ENCODE peak calls at places on chromosomes 13 and 19, in four cellular contexts. D, Q, A and H are unnamed samples.
A peak's percentile ranks its signal among the peaks of the same experiment; 100 is the strongest.

GRCh38 chr13:20565120-20565736 is 1.7 kb upstream of the IFT88 start:
- DNase-seq in D (no peak), Q (no peak), A (no peak), H (no peak)

GRCh38 chr19:5055457-5055776 is 86.5 kb downstream of the KDM4B start:
- DNase-seq in D (no peak), Q (no peak), A (no peak), H (no peak)

GRCh38 chr13:27796544-27797227 is 4.4 kb downstream of the GSX1 start:
- DNase-seq in D (no peak), Q (no peak), A (no peak), H (no peak)

GRCh38 chr19:50607388-50607787 is 32.3 kb downstream of the SYT3 start:
- DNase-seq in D (no peak), Q (no peak), A (no peak), H (no peak)

GRCh38 chr13:39100996-39101751 is 62.9 kb downstream of the NHLRC3 start:
- DNase-seq in D (peak; percentile 38), Q (no peak), A (no peak), H (no peak)

GRCh38 chr19:31553112-31553843 is 204.0 kb upstream of the TSHZ3 start:
- DNase-seq in D (no peak), Q (no peak), A (no peak), H (peak; percentile 12)

GRCh38 chr13:28753208-28753892 is 34.6 kb upstream of the SLC46A3 start:
- DNase-seq in D (peak; percentile 95), Q (peak; percentile 86), A (no peak), H (peak; percentile 89)

GRCh38 chr19:45442927-45443461 is 19.3 kb upstream of the ERCC1 start:
- DNase-seq in D (peak; percentile 48), Q (peak; percentile 36), A (peak; percentile 61), H (no peak)

GRCh38 chr13:94303644-94304174 is 175.8 kb downstream of the DCT start:
- DNase-seq in D (no peak), Q (no peak), A (no peak), H (no peak)

GRCh38 chr19:13610042-13610691 is 103.9 kb upstream of the CACNA1A start:
- DNase-seq in D (no peak), Q (no peak), A (no peak), H (no peak)

GRCh38 chr19:5567971-5568407 is 236 bp upstream of the TINCR start:
- DNase-seq in D (no peak), Q (no peak), A (no peak), H (peak; percentile 14)

GRCh38 chr13:94121686-94122085 is 357.8 kb downstream of the DCT start:
- DNase-seq in D (peak; percentile 69), Q (peak; percentile 91), A (no peak), H (no peak)

GRCh38 chr13:23871616-23872220 is 17.5 kb downstream of the MIPEP start:
- DNase-seq in D (peak; percentile 55), Q (peak; percentile 40), A (no peak), H (no peak)

GRCh38 chr13:93466502-93467036 is 240.0 kb downstream of the GPC6 start:
- DNase-seq in D (peak; percentile 55), Q (no peak), A (no peak), H (no peak)

GRCh38 chr19:2494447-2495129 is 18.7 kb downstream of the GADD45B start:
- DNase-seq in D (peak; percentile 88), Q (peak; percentile 77), A (peak; percentile 74), H (no peak)

GRCh38 chr19:5083547-5083965 is 114.6 kb downstream of the KDM4B start:
- DNase-seq in D (peak; percentile 81), Q (no peak), A (no peak), H (no peak)

GRCh38 chr19:45767410-45767880 is 1.6 kb downstream of the SIX5 start:
- DNase-seq in D (peak; percentile 93), Q (peak; percentile 89), A (peak; percentile 88), H (peak; percentile 92)

GRCh38 chr13:63843766-63844699 is 2428.4 kb upstream of the PCDH20 start:
- DNase-seq in D (no peak), Q (no peak), A (no peak), H (no peak)

GRCh38 chr13:19767966-19768365 is 14.8 kb downstream of the PSPC1 start:
- DNase-seq in D (no peak), Q (no peak), A (no peak), H (no peak)

GRCh38 chr19:49434907-49435577 is 6.3 kb downstream of the SLC17A7 start:
- DNase-seq in D (no peak), Q (no peak), A (no peak), H (no peak)

GRCh38 chr13:67224148-67224846 is 5.8 kb downstream of the PCDH9 start:
- DNase-seq in D (peak; percentile 89), Q (peak; percentile 76), A (peak; percentile 43), H (peak; percentile 49)

GRCh38 chr13:113837554-113838355 is 26.1 kb downstream of the GAS6 start:
- DNase-seq in D (peak; percentile 98), Q (peak; percentile 99), A (peak; percentile 98), H (peak; percentile 99)
- H3K4me3 ChIP-seq in D (no peak overlapping the region), Q (peak overlapping the region; percentile 33), A (no peak overlapping the region), H (peak overlapping the region; percentile 16)

DNA sequence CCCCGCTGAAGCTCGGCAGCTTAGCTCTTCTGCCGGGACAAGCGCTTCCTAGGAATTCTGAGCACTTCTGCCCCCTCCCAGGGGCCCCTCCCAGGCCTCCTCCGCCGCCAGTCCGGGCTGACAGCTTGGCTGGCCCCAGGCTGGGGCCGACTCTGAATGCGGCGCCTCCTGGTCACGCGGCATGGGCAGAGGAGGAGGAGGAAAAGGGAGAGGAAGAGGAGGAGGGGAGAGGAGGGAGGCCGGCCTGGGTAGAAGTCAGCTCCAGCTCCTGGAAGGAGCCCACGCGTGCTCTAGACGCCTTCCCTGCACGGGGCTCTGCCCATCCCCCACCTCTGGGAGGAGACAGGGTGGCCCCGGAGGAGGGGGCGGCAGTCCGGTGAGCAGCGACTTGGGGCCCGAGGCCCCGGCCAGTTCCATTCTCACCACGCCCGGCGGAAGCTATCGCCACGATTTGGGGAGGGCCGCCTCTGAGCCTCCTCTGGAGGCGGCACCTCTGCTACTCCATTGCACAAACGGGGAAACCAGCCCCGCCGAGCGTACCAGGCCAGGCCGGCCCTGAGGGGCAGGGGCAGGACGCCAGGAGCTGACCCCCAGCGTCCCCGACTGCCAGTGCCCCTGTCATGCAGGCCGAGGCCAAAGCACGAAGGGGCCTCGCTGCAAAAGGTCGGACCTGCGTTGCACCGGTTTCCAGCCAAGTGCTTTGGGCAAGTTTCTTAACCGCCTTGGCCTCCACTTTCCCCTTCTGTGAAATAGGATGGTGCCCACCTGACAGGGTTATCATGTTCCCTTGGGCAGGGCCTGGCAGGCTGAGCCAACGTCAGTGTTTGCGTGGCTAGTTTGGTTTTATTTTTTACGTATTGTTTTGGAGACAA is 31.6 kb downstream of the CCNE1 start:
- DNase-seq in D (peak; percentile 63), Q (no peak), A (no peak), H (no peak)
- H3K4me3 ChIP-seq in D (peak overlapping the region; percentile 8), Q (no peak overlapping the region), A (no peak overlapping the region), H (no peak overlapping the region)

DNA sequence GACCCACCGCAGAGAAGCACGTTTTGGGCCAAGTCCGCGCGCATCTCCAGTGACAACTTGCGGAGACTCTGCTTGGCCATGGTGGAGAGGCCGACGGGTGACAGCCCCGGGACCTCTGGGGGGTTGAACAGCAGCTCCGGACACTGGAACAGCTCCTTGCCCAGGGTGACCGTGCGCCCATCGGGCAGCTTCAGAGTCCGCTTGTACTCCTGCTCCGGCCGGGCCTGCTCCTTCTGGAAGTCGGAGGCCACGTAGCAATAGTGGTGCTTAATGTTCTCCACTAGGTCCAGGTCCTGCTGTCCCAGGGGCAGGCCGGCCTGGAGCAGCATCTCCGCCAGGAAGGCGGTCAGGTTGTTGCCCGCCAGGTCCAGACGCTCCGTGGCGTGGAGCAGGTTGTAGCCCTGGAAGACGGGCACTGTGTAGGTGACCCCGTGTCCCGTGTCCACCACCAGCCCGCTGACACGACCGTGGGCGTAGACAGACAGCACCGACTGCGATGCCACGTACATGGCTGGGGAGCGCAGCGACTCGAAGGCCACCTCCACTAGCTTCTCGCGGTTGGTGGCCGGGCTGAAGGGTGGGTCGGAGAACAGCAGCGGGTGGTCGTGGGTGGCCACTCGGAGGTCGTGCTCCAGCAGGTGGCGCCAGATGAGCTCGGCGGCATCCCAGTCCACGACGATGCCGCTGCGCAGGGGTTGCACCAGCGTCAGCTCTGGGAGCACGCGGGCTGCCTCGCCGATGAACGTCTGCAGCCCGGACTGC is 743 bp downstream of the ACTL9 start:
- DNase-seq in D (no peak), Q (no peak), A (no peak), H (no peak)
- H3K4me3 ChIP-seq in D (no peak overlapping the region), Q (no peak overlapping the region), A (no peak overlapping the region), H (no peak overlapping the region)

GRCh38 chr19:7505682-7506384 is 10.1 kb upstream of the ZNF358 start:
- DNase-seq in D (no peak), Q (no peak), A (no peak), H (no peak)
- H3K4me3 ChIP-seq in D (no peak overlapping the region), Q (no peak overlapping the region), A (no peak overlapping the region), H (peak overlapping the region; percentile 39)

GRCh38 chr13:74288361-74288911 is 154.2 kb upstream of the KLF12 start:
- DNase-seq in D (no peak), Q (no peak), A (peak; percentile 25), H (no peak)

GRCh38 chr13:74289861-74290260 is 155.7 kb upstream of the KLF12 start:
- DNase-seq in D (no peak), Q (no peak), A (no peak), H (no peak)

GRCh38 chr13:74289130-74289529 is 154.9 kb upstream of the KLF12 start:
- DNase-seq in D (no peak), Q (no peak), A (no peak), H (no peak)

GRCh38 chr13:74290324-74290773 is 156.1 kb upstream of the KLF12 start:
- DNase-seq in D (peak; percentile 96), Q (peak; percentile 99), A (peak; percentile 40), H (peak; percentile 9)

GRCh38 chr13:74287672-74288169 is 153.5 kb upstream of the KLF12 start:
- DNase-seq in D (peak; percentile 81), Q (peak; percentile 81), A (peak; percentile 76), H (peak; percentile 46)
- H3K4me3 ChIP-seq in D (no peak overlapping the region), Q (no peak overlapping the region), A (no peak overlapping the region), H (no peak overlapping the region)

GRCh38 chr19:58034476-58034790 is 608 bp downstream of the ZSCAN1 start:
- DNase-seq in D (no peak), Q (no peak), A (no peak), H (no peak)

GRCh38 chr19:58038688-58039204 is 4.9 kb downstream of the ZSCAN1 start:
- DNase-seq in D (no peak), Q (no peak), A (no peak), H (no peak)

GRCh38 chr19:58035863-58036262 is 2.0 kb downstream of the ZSCAN1 start:
- DNase-seq in D (no peak), Q (no peak), A (no peak), H (no peak)

GRCh38 chr19:58037927-58038687 is 4.3 kb downstream of the ZSCAN1 start:
- DNase-seq in D (peak; percentile 12), Q (no peak), A (no peak), H (no peak)

GRCh38 chr19:58033741-58034475 is at the start of gene ZSCAN1:
- DNase-seq in D (peak; percentile 91), Q (peak; percentile 79), A (peak; percentile 67), H (no peak)
- H3K4me3 ChIP-seq in D (peak within 1 kb of the TSS; percentile 56), Q (peak within 1 kb of the TSS; percentile 21), A (peak within 1 kb of the TSS; percentile 17), H (no peak within 1 kb of the TSS)